ENCODE peak calls at places on chromosomes 5 and 9, in four cellular contexts. Y is H7, B is LHCN-M2, Q is colonic mucosa. T is an unnamed sample.

GRCh38 chr9:136013524-136014034 is 52.4 kb upstream of the UBAC1 start:
- DNase-seq in B (no peak), Y (peak; percentile 36), Q (no peak), T (no peak)

GRCh38 chr9:107732781-107733529 is 243.4 kb upstream of the KLF4 start:
- DNase-seq in Q (no peak), Y (no peak), B (peak; percentile 87), T (no peak)

GRCh38 chr5:138000102-138000723 is 32.7 kb downstream of the FAM13B start:
- DNase-seq in Q (no peak), B (peak; percentile 68), Y (no peak), T (no peak)

GRCh38 chr5:93252165-93252564 is 328.9 kb downstream of the NR2F1-AS1 start:
- DNase-seq in Q (no peak), Y (no peak), B (peak; percentile 31), T (no peak)

GRCh38 chr5:168827636-168828035 is 248.5 kb upstream of the PANK3 start:
- DNase-seq in B (no peak), Q (no peak), Y (no peak), T (no peak)

GRCh38 chr5:61728287-61728686 is 396.2 kb downstream of the ZSWIM6 start:
- DNase-seq in Y (no peak), B (no peak), Q (no peak), T (no peak)

GRCh38 chr9:2459756-2460155 is 161.8 kb upstream of the VLDLR start:
- DNase-seq in Q (no peak), Y (no peak), B (no peak), T (no peak)

GRCh38 chr9:84669293-84670105 is at the start of gene NTRK2:
- DNase-seq in Y (peak; percentile 81), Q (peak; percentile 18), B (no peak), T (no peak)

GRCh38 chr9:85321561-85321960 is 420.2 kb downstream of the AGTPBP1 start:
- DNase-seq in Q (no peak), Y (no peak), B (no peak), T (no peak)

GRCh38 chr9:6552738-6553121 is 92.8 kb downstream of the GLDC start:
- DNase-seq in B (peak; percentile 81), Q (no peak), Y (no peak), T (no peak)

GRCh38 chr9:97904725-97905124 is 17.6 kb downstream of the TRMO start:
- DNase-seq in Y (no peak), B (no peak), Q (no peak), T (no peak)